ENCODE peak calls at places on chromosomes 3 and 15, in eight cellular contexts. One of them, this sample, is unnamed.

GRCh38 chr3:17850448-17850847 is 108.0 kb upstream of the TBC1D5 start:
- DNase-seq in kidney epithelial cell: no peak
- DNase-seq in left ventricle myocardium inferior: no peak
- DNase-seq in endodermal cell: no peak
- DNase-seq in stomach: no peak
- DNase-seq in hepatocyte: no peak
- DNase-seq in tibial nerve: no peak
- DNase-seq in AG09309: peak; percentile 68
- DNase-seq in this sample: no peak

GRCh38 chr15:25431821-25432561 is 6.8 kb downstream of the UBE3A start:
- DNase-seq in kidney epithelial cell: no peak
- DNase-seq in left ventricle myocardium inferior: no peak
- DNase-seq in endodermal cell: no peak
- DNase-seq in stomach: no peak
- DNase-seq in hepatocyte: no peak
- DNase-seq in tibial nerve: no peak
- DNase-seq in AG09309: no peak
- DNase-seq in this sample: no peak

GRCh38 chr3:151156618-151157216 is 46.3 kb downstream of the GPR171 start:
- DNase-seq in kidney epithelial cell: no peak
- DNase-seq in left ventricle myocardium inferior: no peak
- DNase-seq in endodermal cell: no peak
- DNase-seq in stomach: no peak
- DNase-seq in hepatocyte: peak; percentile 77
- DNase-seq in tibial nerve: no peak
- DNase-seq in AG09309: no peak
- DNase-seq in this sample: no peak

GRCh38 chr3:140931016-140931454 is 10.6 kb upstream of the SLC25A36 start:
- DNase-seq in kidney epithelial cell: no peak
- DNase-seq in left ventricle myocardium inferior: no peak
- DNase-seq in endodermal cell: peak; percentile 80
- DNase-seq in stomach: no peak
- DNase-seq in hepatocyte: no peak
- DNase-seq in tibial nerve: no peak
- DNase-seq in AG09309: no peak
- DNase-seq in this sample: no peak

GRCh38 chr3:30232142-30232541 is 374.3 kb upstream of the TGFBR2 start:
- DNase-seq in kidney epithelial cell: no peak
- DNase-seq in left ventricle myocardium inferior: no peak
- DNase-seq in endodermal cell: no peak
- DNase-seq in stomach: no peak
- DNase-seq in hepatocyte: no peak
- DNase-seq in tibial nerve: no peak
- DNase-seq in AG09309: peak; percentile 82
- DNase-seq in this sample: no peak

GRCh38 chr3:22450785-22451400 is 699.9 kb upstream of the ZNF385D start:
- DNase-seq in kidney epithelial cell: no peak
- DNase-seq in left ventricle myocardium inferior: no peak
- DNase-seq in endodermal cell: no peak
- DNase-seq in stomach: no peak
- DNase-seq in hepatocyte: no peak
- DNase-seq in tibial nerve: no peak
- DNase-seq in AG09309: no peak
- DNase-seq in this sample: no peak

GRCh38 chr3:66133050-66133757 is 87.6 kb upstream of the SLC25A26 start:
- DNase-seq in kidney epithelial cell: no peak
- DNase-seq in left ventricle myocardium inferior: no peak
- DNase-seq in endodermal cell: no peak
- DNase-seq in stomach: no peak
- DNase-seq in hepatocyte: no peak
- DNase-seq in tibial nerve: no peak
- DNase-seq in AG09309: no peak
- DNase-seq in this sample: no peak

GRCh38 chr15:35827156-35827555 is 281.2 kb upstream of the DPH6 start:
- DNase-seq in kidney epithelial cell: no peak
- DNase-seq in left ventricle myocardium inferior: no peak
- DNase-seq in endodermal cell: no peak
- DNase-seq in stomach: no peak
- DNase-seq in hepatocyte: no peak
- DNase-seq in tibial nerve: no peak
- DNase-seq in AG09309: no peak
- DNase-seq in this sample: no peak

GRCh38 chr3:124783696-124784095 is 53.4 kb downstream of the UMPS start:
- DNase-seq in kidney epithelial cell: no peak
- DNase-seq in left ventricle myocardium inferior: no peak
- DNase-seq in endodermal cell: no peak
- DNase-seq in stomach: no peak
- DNase-seq in hepatocyte: no peak
- DNase-seq in tibial nerve: no peak
- DNase-seq in AG09309: no peak
- DNase-seq in this sample: no peak

GRCh38 chr3:50264389-50264963 is 4.5 kb upstream of the SEMA3B start:
- DNase-seq in kidney epithelial cell: peak; percentile 82
- DNase-seq in left ventricle myocardium inferior: peak; percentile 78
- DNase-seq in endodermal cell: peak; percentile 98
- DNase-seq in stomach: peak; percentile 65
- DNase-seq in hepatocyte: peak; percentile 98
- DNase-seq in tibial nerve: peak; percentile 54
- DNase-seq in AG09309: peak; percentile 73
- DNase-seq in this sample: peak; percentile 87

GRCh38 chr3:171213907-171214306 is 187.4 kb upstream of the SLC2A2 start:
- DNase-seq in kidney epithelial cell: no peak
- DNase-seq in left ventricle myocardium inferior: no peak
- DNase-seq in endodermal cell: no peak
- DNase-seq in stomach: no peak
- DNase-seq in hepatocyte: no peak
- DNase-seq in tibial nerve: no peak
- DNase-seq in AG09309: no peak
- DNase-seq in this sample: no peak

DNA sequence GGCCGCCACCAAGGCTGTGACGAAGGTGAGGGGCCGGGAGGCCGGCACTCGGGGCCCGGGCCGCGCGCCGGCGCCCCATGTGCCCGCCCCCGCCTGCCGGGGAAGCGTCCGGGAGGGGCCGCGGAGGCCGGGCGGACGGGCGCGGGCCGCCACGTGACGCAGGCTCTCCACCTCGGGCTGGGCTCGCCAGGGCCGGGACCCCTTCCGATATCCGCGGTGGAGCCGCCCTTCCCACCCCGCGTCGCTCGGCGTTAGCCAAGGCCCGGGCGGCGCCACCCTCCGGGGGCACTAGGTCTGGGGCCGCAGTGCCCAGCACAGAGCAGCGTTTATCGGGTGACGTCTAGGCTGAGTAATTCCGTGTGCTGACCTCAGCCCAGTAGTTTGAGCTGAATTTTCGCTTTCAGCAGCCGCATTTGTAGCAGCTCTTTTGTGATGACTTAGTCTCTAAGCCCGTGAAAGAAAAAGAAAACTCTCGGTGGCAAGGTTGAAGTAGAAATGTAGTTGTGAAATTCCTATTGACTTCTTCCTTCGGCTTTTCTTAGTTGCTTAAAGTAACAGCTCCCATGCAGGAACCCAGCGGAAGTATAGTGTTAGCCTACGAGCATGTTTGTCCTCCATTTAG is 885 bp downstream of the CDV3 start:
- DNase-seq in kidney epithelial cell: no peak
- DNase-seq in left ventricle myocardium inferior: peak; percentile 76
- DNase-seq in endodermal cell: peak; percentile 78
- DNase-seq in stomach: peak; percentile 76
- DNase-seq in hepatocyte: peak; percentile 90
- DNase-seq in tibial nerve: peak; percentile 37
- DNase-seq in AG09309: no peak
- DNase-seq in this sample: peak; percentile 73
- TF ChIP-seq CTCF in kidney epithelial cell: peak; percentile 2
- TF ChIP-seq CTCF in left ventricle myocardium inferior: peak; percentile 32
- TF ChIP-seq CTCF in endodermal cell: peak; percentile 39
- TF ChIP-seq CTCF in stomach: no peak
- TF ChIP-seq CTCF in hepatocyte: peak; percentile 12
- TF ChIP-seq CTCF in tibial nerve: no peak
- TF ChIP-seq CTCF in AG09309: peak; percentile 5
- TF ChIP-seq CTCF in this sample: no peak

GRCh38 chr3:72185549-72186484 is 400.9 kb upstream of the PROK2 start:
- DNase-seq in kidney epithelial cell: peak; percentile 34
- DNase-seq in left ventricle myocardium inferior: no peak
- DNase-seq in endodermal cell: no peak
- DNase-seq in stomach: no peak
- DNase-seq in hepatocyte: peak; percentile 49
- DNase-seq in tibial nerve: no peak
- DNase-seq in AG09309: peak; percentile 50
- DNase-seq in this sample: no peak
- H3K4me3 ChIP-seq in kidney epithelial cell: no peak overlapping the region
- H3K4me3 ChIP-seq in left ventricle myocardium inferior: no peak overlapping the region
- H3K4me3 ChIP-seq in endodermal cell: no peak overlapping the region
- H3K4me3 ChIP-seq in stomach: no peak overlapping the region
- H3K4me3 ChIP-seq in hepatocyte: no peak overlapping the region
- H3K4me3 ChIP-seq in tibial nerve: no peak overlapping the region
- H3K4me3 ChIP-seq in AG09309: no peak overlapping the region
- H3K4me3 ChIP-seq in this sample: no peak overlapping the region

DNA sequence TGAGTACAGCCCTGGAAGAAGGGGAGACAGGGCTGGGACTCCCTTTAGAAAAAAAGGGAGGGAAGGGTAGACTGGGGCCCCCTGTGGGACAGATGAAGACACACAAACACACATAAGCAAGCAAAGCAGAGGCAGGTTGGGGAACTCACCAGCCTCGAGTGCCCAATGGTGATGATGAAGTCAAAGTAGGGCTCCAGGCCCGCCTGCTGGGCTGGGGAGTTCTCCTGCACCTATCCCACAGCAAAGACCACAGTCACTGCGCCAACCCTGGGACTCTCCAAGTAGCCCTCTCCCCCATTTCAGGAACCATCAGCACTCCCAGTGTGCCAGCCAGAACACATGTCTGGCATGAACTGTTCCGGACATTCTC is 4.1 kb downstream of the GORASP1 start:
- DNase-seq in kidney epithelial cell: no peak
- DNase-seq in left ventricle myocardium inferior: no peak
- DNase-seq in endodermal cell: peak; percentile 69
- DNase-seq in stomach: no peak
- DNase-seq in hepatocyte: no peak
- DNase-seq in tibial nerve: no peak
- DNase-seq in AG09309: no peak
- DNase-seq in this sample: peak; percentile 19
- TF ChIP-seq CTCF in kidney epithelial cell: no peak
- TF ChIP-seq CTCF in left ventricle myocardium inferior: no peak
- TF ChIP-seq CTCF in endodermal cell: peak; percentile 57
- TF ChIP-seq CTCF in stomach: no peak
- TF ChIP-seq CTCF in hepatocyte: no peak
- TF ChIP-seq CTCF in tibial nerve: no peak
- TF ChIP-seq CTCF in AG09309: peak; percentile 26
- TF ChIP-seq CTCF in this sample: no peak

GRCh38 chr3:40504636-40505430 is 1.0 kb upstream of the ZNF620 start:
- DNase-seq in kidney epithelial cell: peak; percentile 92
- DNase-seq in left ventricle myocardium inferior: no peak
- DNase-seq in endodermal cell: no peak
- DNase-seq in stomach: no peak
- DNase-seq in hepatocyte: peak; percentile 43
- DNase-seq in tibial nerve: no peak
- DNase-seq in AG09309: peak; percentile 98
- DNase-seq in this sample: peak; percentile 38
- H3K4me3 ChIP-seq in kidney epithelial cell: no peak overlapping the region
- H3K4me3 ChIP-seq in left ventricle myocardium inferior: peak overlapping the region; percentile 81
- H3K4me3 ChIP-seq in endodermal cell: peak overlapping the region; percentile 90
- H3K4me3 ChIP-seq in stomach: peak overlapping the region; percentile 63
- H3K4me3 ChIP-seq in hepatocyte: no peak overlapping the region
- H3K4me3 ChIP-seq in tibial nerve: peak overlapping the region; percentile 61
- H3K4me3 ChIP-seq in AG09309: no peak overlapping the region
- H3K4me3 ChIP-seq in this sample: no peak overlapping the region

DNA sequence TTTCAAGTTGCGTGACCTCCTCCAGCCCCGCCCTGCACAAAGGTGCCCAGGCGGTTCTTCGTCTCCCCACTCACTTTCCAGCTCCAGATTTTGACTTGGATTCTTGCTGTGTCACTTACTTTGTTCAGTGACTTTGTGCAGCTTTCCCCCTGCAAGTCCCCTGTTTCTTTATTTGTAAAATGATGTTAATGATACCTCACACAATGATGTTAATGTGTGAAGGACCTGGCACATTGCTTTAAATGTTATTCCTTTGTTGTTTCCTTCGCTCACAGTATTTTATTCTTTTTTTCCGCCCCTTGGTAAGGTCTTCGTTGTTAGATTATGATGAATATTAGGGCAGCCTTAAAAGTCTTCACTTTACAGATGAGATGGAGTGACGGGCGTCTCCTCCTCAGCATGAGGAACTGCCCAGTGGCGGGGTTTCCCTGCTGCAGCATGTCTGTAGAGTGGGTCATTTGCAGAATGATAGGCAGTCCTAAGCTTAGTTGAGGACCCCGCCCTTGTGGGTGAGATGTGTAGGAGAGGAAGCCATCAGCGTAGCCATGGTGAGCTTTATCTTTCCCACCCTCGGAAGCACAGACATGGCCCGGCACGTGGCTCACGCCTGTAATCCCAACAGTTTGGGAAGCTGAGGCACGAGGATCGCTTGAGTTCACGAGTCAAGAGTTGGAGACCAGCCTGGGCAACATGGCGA is 728 bp downstream of the NIT2 start:
- DNase-seq in kidney epithelial cell: no peak
- DNase-seq in left ventricle myocardium inferior: no peak
- DNase-seq in endodermal cell: peak; percentile 67
- DNase-seq in stomach: no peak
- DNase-seq in hepatocyte: peak; percentile 29
- DNase-seq in tibial nerve: no peak
- DNase-seq in AG09309: no peak
- DNase-seq in this sample: no peak
- TF ChIP-seq CTCF in kidney epithelial cell: no peak
- TF ChIP-seq CTCF in left ventricle myocardium inferior: no peak
- TF ChIP-seq CTCF in endodermal cell: no peak
- TF ChIP-seq CTCF in stomach: no peak
- TF ChIP-seq CTCF in hepatocyte: no peak
- TF ChIP-seq CTCF in tibial nerve: no peak
- TF ChIP-seq CTCF in AG09309: no peak
- TF ChIP-seq CTCF in this sample: no peak

GRCh38 chr3:114152519-114153151 is 26.2 kb downstream of the DRD3 start:
- DNase-seq in kidney epithelial cell: peak; percentile 67
- DNase-seq in left ventricle myocardium inferior: peak; percentile 81
- DNase-seq in endodermal cell: peak; percentile 96
- DNase-seq in stomach: peak; percentile 75
- DNase-seq in hepatocyte: peak; percentile 89
- DNase-seq in tibial nerve: peak; percentile 64
- DNase-seq in AG09309: peak; percentile 20
- DNase-seq in this sample: peak; percentile 73
- H3K4me3 ChIP-seq in kidney epithelial cell: peak overlapping the region; percentile 31
- H3K4me3 ChIP-seq in left ventricle myocardium inferior: peak overlapping the region; percentile 68
- H3K4me3 ChIP-seq in endodermal cell: peak overlapping the region; percentile 69
- H3K4me3 ChIP-seq in stomach: peak overlapping the region; percentile 62
- H3K4me3 ChIP-seq in hepatocyte: peak overlapping the region; percentile 31
- H3K4me3 ChIP-seq in tibial nerve: peak overlapping the region; percentile 64
- H3K4me3 ChIP-seq in AG09309: peak overlapping the region; percentile 51
- H3K4me3 ChIP-seq in this sample: peak overlapping the region; percentile 49

GRCh38 chr3:5616873-5617272 is 429.4 kb downstream of the EDEM1 start:
- DNase-seq in kidney epithelial cell: no peak
- DNase-seq in left ventricle myocardium inferior: no peak
- DNase-seq in endodermal cell: no peak
- DNase-seq in stomach: no peak
- DNase-seq in hepatocyte: no peak
- DNase-seq in tibial nerve: no peak
- DNase-seq in AG09309: no peak
- DNase-seq in this sample: no peak

GRCh38 chr3:5613580-5613979 is 426.1 kb downstream of the EDEM1 start:
- DNase-seq in kidney epithelial cell: no peak
- DNase-seq in left ventricle myocardium inferior: no peak
- DNase-seq in endodermal cell: no peak
- DNase-seq in stomach: no peak
- DNase-seq in hepatocyte: no peak
- DNase-seq in tibial nerve: no peak
- DNase-seq in AG09309: no peak
- DNase-seq in this sample: no peak

GRCh38 chr3:5618170-5618569 is 430.7 kb downstream of the EDEM1 start:
- DNase-seq in kidney epithelial cell: no peak
- DNase-seq in left ventricle myocardium inferior: no peak
- DNase-seq in endodermal cell: no peak
- DNase-seq in stomach: no peak
- DNase-seq in hepatocyte: no peak
- DNase-seq in tibial nerve: no peak
- DNase-seq in AG09309: no peak
- DNase-seq in this sample: no peak
- TF ChIP-seq CTCF in kidney epithelial cell: no peak
- TF ChIP-seq CTCF in left ventricle myocardium inferior: no peak
- TF ChIP-seq CTCF in endodermal cell: no peak
- TF ChIP-seq CTCF in stomach: no peak
- TF ChIP-seq CTCF in hepatocyte: no peak
- TF ChIP-seq CTCF in tibial nerve: no peak
- TF ChIP-seq CTCF in AG09309: no peak
- TF ChIP-seq CTCF in this sample: no peak

This sample was measured in lung.